ENCODE peak calls at places on chromosome 5, in nine cellular contexts. O is SK-N-MC, N is NCI-H460, V is MV-4-11, Q is astrocyte of the spinal cord, X is amniotic stem cell, B is NCI-H524 treated with DMSO at 0.1 percent for 48 hours, K is substantia nigra, D is right cardiac atrium. S is an unnamed sample.

GRCh38 chr5:172299916-172300439 is 16.4 kb upstream of the UBTD2 start:
- DNase-seq in Q (peak), K (no peak), V (peak), D (no peak), O (no peak), N (no peak), X (no peak), B (no peak), S (no peak)

GRCh38 chr5:142507528-142507927 is 178.4 kb downstream of the FGF1 start:
- DNase-seq in X (no peak), D (no peak), Q (no peak), B (no peak), K (no peak), O (no peak), N (no peak), V (no peak), S (no peak)

GRCh38 chr5:168076561-168076991 is 214.9 kb upstream of the WWC1 start:
- DNase-seq in B (no peak), V (no peak), O (no peak), Q (peak), N (no peak), X (no peak), K (no peak), D (peak), S (peak)

GRCh38 chr5:158436271-158437065 is 577.5 kb upstream of the CLINT1 start:
- DNase-seq in O (no peak), B (no peak), Q (no peak), K (no peak), D (no peak), X (no peak), N (no peak), V (peak), S (no peak)

GRCh38 chr5:88190106-88190834 is 78.4 kb downstream of the TMEM161B start:
- DNase-seq in X (no peak), K (no peak), Q (no peak), N (no peak), D (no peak), O (no peak), V (no peak), B (no peak), S (no peak)

GRCh38 chr5:124399426-124399961 is 346.9 kb downstream of the ZNF608 start:
- DNase-seq in V (no peak), K (no peak), D (no peak), O (no peak), X (no peak), Q (no peak), N (no peak), B (no peak), S (no peak)

GRCh38 chr5:96834016-96834415 is 26.3 kb upstream of the ERAP1 start:
- DNase-seq in Q (no peak), X (no peak), O (no peak), D (no peak), V (no peak), K (no peak), N (no peak), B (no peak), S (no peak)

GRCh38 chr5:33984671-33985124 is at the start of gene SLC45A2:
- DNase-seq in K (no peak), X (no peak), D (no peak), O (no peak), Q (no peak), V (no peak), N (no peak), B (no peak), S (no peak)

GRCh38 chr5:125510651-125511050 is 764.2 kb upstream of the ZNF608 start:
- DNase-seq in D (no peak), N (no peak), B (no peak), O (no peak), V (peak), X (no peak), K (no peak), Q (no peak), S (no peak)

GRCh38 chr5:57193757-57194413 is 20.0 kb downstream of the GPBP1 start:
- DNase-seq in D (no peak), O (no peak), B (no peak), Q (no peak), K (no peak), N (no peak), V (peak), X (no peak), S (no peak)

GRCh38 chr5:118008779-118009178 is 979.6 kb downstream of the DTWD2 start:
- DNase-seq in D (no peak), N (no peak), K (no peak), Q (no peak), B (no peak), V (no peak), O (no peak), X (no peak), S (no peak)

GRCh38 chr5:91072891-91073290 is 310.2 kb downstream of the ARRDC3 start:
- DNase-seq in K (no peak), V (no peak), D (no peak), O (no peak), B (no peak), X (no peak), N (no peak), Q (peak), S (peak)

GRCh38 chr5:156883316-156883875 is 33.3 kb downstream of the PPP1R2B start:
- DNase-seq in D (no peak), K (no peak), V (no peak), O (no peak), N (no peak), X (no peak), B (no peak), Q (no peak), S (no peak)

GRCh38 chr5:72194846-72195245 is 87.6 kb downstream of the MAP1B start:
- DNase-seq in V (peak), X (no peak), O (no peak), B (no peak), D (no peak), Q (peak), K (no peak), N (no peak), S (no peak)

GRCh38 chr5:129031886-129032683 is 62.5 kb upstream of the ISOC1 start:
- DNase-seq in O (no peak), Q (no peak), D (no peak), V (no peak), N (no peak), K (no peak), B (no peak), X (no peak), S (no peak)

GRCh38 chr5:39117401-39117800 is 43.2 kb upstream of the RICTOR start:
- DNase-seq in Q (no peak), O (no peak), D (no peak), V (no peak), X (no peak), N (no peak), K (no peak), B (no peak), S (no peak)